ENCODE peak calls at places on chromosomes 2 and 18, in five cellular contexts. X is ovary, Y is adipocyte, J is neural progenitor cell, Q is AG04450. D is an unnamed sample.

GRCh38 chr2:238380785-238381184 is 45.9 kb upstream of the ASB1 start:
- DNase-seq in X (no peak), Q (peak; percentile 13), Y (peak; percentile 36), J (no peak), D (no peak)

GRCh38 chr2:55620123-55620779 is 2.8 kb upstream of the PPP4R3B start:
- DNase-seq in Q (no peak), Y (no peak), X (no peak), J (peak; percentile 44), D (no peak)

GRCh38 chr2:213792045-213792444 is 507.8 kb downstream of the SPAG16 start:
- DNase-seq in X (no peak), Y (no peak), Q (no peak), J (no peak), D (no peak)

GRCh38 chr2:197675246-197675645 is at the start of gene RFTN2:
- DNase-seq in Y (peak; percentile 59), J (no peak), Q (no peak), X (no peak), D (no peak)

GRCh38 chr18:12086249-12086648 is 7.4 kb upstream of the ANKRD62 start:
- DNase-seq in Y (no peak), X (no peak), Q (no peak), J (no peak), D (no peak)

GRCh38 chr2:216081487-216082387 is at the start of the genes PECR and TMEM169:
- DNase-seq in J (peak; percentile 93), Y (peak; percentile 85), Q (no peak), X (peak; percentile 81), D (no peak)

GRCh38 chr2:60267122-60267521 is 286.3 kb downstream of the BCL11A start:
- DNase-seq in Q (no peak), J (no peak), X (no peak), Y (no peak), D (no peak)

GRCh38 chr2:104851236-104852160 is 2.4 kb upstream of the POU3F3 start:
- DNase-seq in J (no peak), X (no peak), Q (no peak), Y (no peak), D (no peak)

GRCh38 chr2:236378851-236379250 is 114.6 kb upstream of the ASB18 start:
- DNase-seq in Q (no peak), J (no peak), Y (no peak), X (no peak), D (no peak)

GRCh38 chr2:184765048-184765881 is 166.9 kb downstream of the ZNF804A start:
- DNase-seq in Q (no peak), Y (no peak), J (peak; percentile 60), X (no peak), D (no peak)

GRCh38 chr2:57396364-57397098 is 650.1 kb upstream of the VRK2 start:
- DNase-seq in Q (no peak), Y (no peak), X (no peak), J (no peak), D (no peak)

GRCh38 chr2:229392214-229392613 is 121.1 kb upstream of the PID1 start:
- DNase-seq in Q (no peak), X (no peak), Y (peak; percentile 50), J (no peak), D (peak; percentile 10)

GRCh38 chr18:55779711-55780590 is 192.0 kb upstream of the TCF4 start:
- DNase-seq in X (peak; percentile 43), J (peak; percentile 79), Q (no peak), Y (peak; percentile 79), D (no peak)

GRCh38 chr2:234682492-234683228 is 185.8 kb upstream of the ARL4C start:
- DNase-seq in Q (no peak), Y (peak; percentile 15), X (no peak), J (no peak), D (no peak)

GRCh38 chr18:63286926-63287325 is 32.6 kb downstream of the BCL2 start:
- DNase-seq in X (no peak), J (no peak), Y (no peak), Q (no peak), D (no peak)

GRCh38 chr2:98883780-98884211 is 52.2 kb downstream of the CRACDL start:
- DNase-seq in Y (no peak), X (no peak), Q (no peak), J (no peak), D (no peak)

GRCh38 chr18:3037423-3037915 is 24.5 kb upstream of the LPIN2 start:
- DNase-seq in Q (peak; percentile 55), J (no peak), X (no peak), Y (peak; percentile 75), D (no peak)

GRCh38 chr2:230643576-230644291 is 68.9 kb upstream of the CAB39 start:
- DNase-seq in J (no peak), Q (no peak), X (no peak), Y (no peak), D (no peak)

DNA sequence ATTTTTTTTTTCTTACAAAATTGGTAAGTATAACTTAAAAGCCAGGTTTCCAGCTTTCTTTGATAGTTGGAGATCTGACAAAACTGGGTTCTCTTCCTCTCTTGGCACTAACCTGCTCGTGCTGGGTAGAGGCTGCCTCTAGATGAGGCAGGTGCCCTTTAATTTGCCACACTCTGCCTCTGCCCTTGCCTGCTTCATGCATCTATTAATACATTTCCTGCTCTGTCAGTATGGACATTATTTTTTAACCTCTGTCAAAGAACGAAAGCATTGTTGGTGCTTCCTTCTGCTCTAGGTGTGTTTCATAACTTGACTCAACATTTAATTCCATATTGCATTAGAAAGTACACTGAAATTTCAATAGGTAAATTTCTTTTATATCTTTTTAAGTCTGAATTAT is 490.7 kb upstream of the ZEB2 start:
- DNase-seq in J (no peak), Q (no peak), X (no peak), Y (no peak), D (no peak)
- H3K4me3 ChIP-seq in J (no peak overlapping the region), Q (no peak overlapping the region), X (no peak overlapping the region), Y (no peak overlapping the region), D (no peak overlapping the region)

GRCh38 chr2:195212586-195212985 is 444.4 kb upstream of the SLC39A10 start:
- DNase-seq in X (no peak), Q (no peak), Y (no peak), J (peak; percentile 71), D (no peak)

GRCh38 chr2:195214072-195214471 is 443.0 kb upstream of the SLC39A10 start:
- DNase-seq in Y (no peak), X (no peak), J (no peak), Q (no peak), D (no peak)
- H3K4me3 ChIP-seq in Y (no peak overlapping the region), X (no peak overlapping the region), J (no peak overlapping the region), Q (no peak overlapping the region), D (no peak overlapping the region)

DNA sequence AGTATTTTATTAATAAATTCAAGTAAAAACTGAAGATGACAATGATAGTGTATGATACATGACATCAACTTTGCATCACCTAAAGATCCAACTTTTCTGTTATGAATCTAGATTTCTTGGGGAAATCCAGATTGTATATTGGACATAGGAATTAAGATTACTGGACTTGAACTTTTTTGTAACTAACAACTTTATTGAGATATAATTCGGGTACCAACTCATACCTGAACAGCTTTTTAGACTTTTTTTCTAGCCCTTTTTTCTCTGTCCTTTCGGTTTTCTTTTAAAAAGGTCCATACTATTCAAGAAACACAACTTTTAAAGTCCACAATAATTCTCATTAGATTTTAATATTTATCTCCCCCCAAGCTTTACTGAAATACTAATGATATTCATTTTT is 1.1 kb upstream of the SOCS6 start:
- DNase-seq in Y (no peak), X (no peak), J (no peak), Q (no peak), D (no peak)
- H3K4me3 ChIP-seq in Y (peak overlapping the region; percentile 86), X (no peak overlapping the region), J (peak overlapping the region; percentile 77), Q (no peak overlapping the region), D (no peak overlapping the region)

GRCh38 chr2:163736433-163737168 is 793 bp upstream of the FIGN start:
- DNase-seq in J (peak; percentile 92), Y (peak; percentile 72), Q (no peak), X (peak; percentile 71), D (no peak)
- H3K4me3 ChIP-seq in J (peak overlapping the region; percentile 92), Y (peak overlapping the region; percentile 99), Q (peak overlapping the region; percentile 90), X (peak overlapping the region; percentile 62), D (peak overlapping the region; percentile 90)

GRCh38 chr2:25491966-25492532 is 150.3 kb upstream of the DNMT3A start:
- DNase-seq in Q (peak; percentile 20), J (no peak), X (no peak), Y (peak; percentile 69), D (peak; percentile 25)
- H3K4me3 ChIP-seq in Q (no peak overlapping the region), J (no peak overlapping the region), X (no peak overlapping the region), Y (no peak overlapping the region), D (no peak overlapping the region)

GRCh38 chr18:13539843-13540535 is 186.4 kb downstream of the FAM210A start:
- DNase-seq in Q (no peak), X (no peak), J (no peak), Y (no peak), D (no peak)

GRCh38 chr18:13540783-13541182 is 185.6 kb downstream of the FAM210A start:
- DNase-seq in J (no peak), Q (no peak), X (no peak), Y (no peak), D (no peak)

GRCh38 chr18:13538630-13539029 is 187.7 kb downstream of the FAM210A start:
- DNase-seq in J (no peak), Y (no peak), Q (no peak), X (no peak), D (no peak)

GRCh38 chr18:13537022-13537780 is 189.2 kb downstream of the FAM210A start:
- DNase-seq in Q (no peak), X (no peak), J (no peak), Y (no peak), D (no peak)

GRCh38 chr18:13539050-13539449 is 187.3 kb downstream of the FAM210A start:
- DNase-seq in Q (no peak), X (no peak), Y (no peak), J (no peak), D (no peak)
- H3K4me3 ChIP-seq in Q (no peak overlapping the region), X (no peak overlapping the region), Y (no peak overlapping the region), J (no peak overlapping the region), D (no peak overlapping the region)

DNA sequence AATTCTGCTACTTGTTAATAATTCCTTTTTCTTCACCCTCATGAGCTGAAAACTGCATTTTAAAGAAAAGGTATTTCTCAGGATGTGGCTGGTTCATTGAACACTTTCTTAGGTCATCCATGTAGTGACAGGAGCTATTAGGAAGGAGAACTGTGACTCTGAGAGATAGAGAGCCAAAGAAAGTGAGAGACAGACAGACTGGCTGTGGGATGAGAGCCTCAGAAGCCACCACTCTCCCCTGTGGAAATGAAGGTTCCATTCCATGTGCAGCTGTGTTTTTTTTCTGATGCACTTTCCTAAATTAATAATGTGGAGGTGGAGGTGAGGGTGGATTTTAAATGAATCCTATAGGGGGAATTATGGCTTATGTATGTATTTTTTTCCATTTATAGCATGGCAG is 113.3 kb downstream of the FAM210A start:
- DNase-seq in Y (no peak), Q (no peak), J (no peak), X (no peak), D (no peak)
- H3K4me3 ChIP-seq in Y (no peak overlapping the region), Q (no peak overlapping the region), J (no peak overlapping the region), X (no peak overlapping the region), D (no peak overlapping the region)

GRCh38 chr2:128689971-128690370 is 371.3 kb upstream of the HS6ST1 start:
- DNase-seq in X (no peak), Q (no peak), Y (no peak), J (no peak), D (no peak)
- H3K4me3 ChIP-seq in X (no peak overlapping the region), Q (no peak overlapping the region), Y (no peak overlapping the region), J (no peak overlapping the region), D (no peak overlapping the region)

D was measured in AG09309.